ENCODE peak calls at places on chromosomes 3 and 15, in six cellular contexts. M, L, F, R, X and P are unnamed samples.

GRCh38 chr3:78281381-78281780 is 1241.5 kb downstream of the ROBO2 start:
- DNase-seq in M (no peak), L (no peak), F (no peak), R (no peak), X (peak; percentile 42), P (no peak)

GRCh38 chr3:175432338-175433025 is 573.3 kb downstream of the NAALADL2 start:
- DNase-seq in M (peak; percentile 38), L (no peak), F (no peak), R (no peak), X (no peak), P (no peak)

GRCh38 chr3:90015688-90016356 is 908.4 kb downstream of the EPHA3 start:
- DNase-seq in M (no peak), L (no peak), F (no peak), R (no peak), X (no peak), P (no peak)

GRCh38 chr3:45647148-45647619 is 42.0 kb upstream of the SACM1L start:
- DNase-seq in M (no peak), L (no peak), F (peak; percentile 88), R (no peak), X (no peak), P (no peak)

GRCh38 chr15:57861039-57861638 is 154.6 kb downstream of the POLR2M start:
- DNase-seq in M (peak; percentile 22), L (no peak), F (peak; percentile 28), R (no peak), X (no peak), P (peak; percentile 66)

GRCh38 chr3:53229171-53229570 is 26.7 kb downstream of the TKT start:
- DNase-seq in M (no peak), L (no peak), F (no peak), R (no peak), X (no peak), P (no peak)

GRCh38 chr3:50194903-50195500 is 3.6 kb downstream of the GNAT1 start:
- DNase-seq in M (no peak), L (peak; percentile 23), F (no peak), R (no peak), X (no peak), P (no peak)

GRCh38 chr15:42282344-42282743 is 9.1 kb upstream of the TMEM87A start:
- DNase-seq in M (no peak), L (no peak), F (no peak), R (no peak), X (no peak), P (no peak)

GRCh38 chr3:68771683-68772082 is 160.7 kb downstream of the TAFA4 start:
- DNase-seq in M (no peak), L (no peak), F (no peak), R (no peak), X (no peak), P (no peak)

GRCh38 chr3:112315791-112316190 is 17.2 kb upstream of the CD200 start:
- DNase-seq in M (no peak), L (no peak), F (no peak), R (no peak), X (no peak), P (no peak)

GRCh38 chr15:98648654-98649537 is 557 bp downstream of the IGF1R start:
- DNase-seq in M (no peak), L (peak; percentile 48), F (no peak), R (no peak), X (peak; percentile 76), P (peak; percentile 64)

GRCh38 chr15:41978534-41978933 is 6.2 kb upstream of the EHD4 start:
- DNase-seq in M (no peak), L (no peak), F (no peak), R (no peak), X (peak; percentile 21), P (no peak)

GRCh38 chr3:146750196-146750595 is 145.1 kb upstream of the PLSCR5 start:
- DNase-seq in M (no peak), L (no peak), F (no peak), R (no peak), X (no peak), P (peak; percentile 1)